ENCODE peak calls at places on chromosome 14, in eight cellular contexts. L is neural crest cell, O is GM12865, X is PC-9, Y is K562, Q is mucosa of descending colon, U is left ventricle myocardium inferior, M is endothelial cell. W is an unnamed sample.

GRCh38 chr14:21302013-21302857 is 22.4 kb downstream of the RPGRIP1 start:
- DNase-seq in L (no peak), O (peak; percentile 30), X (no peak), Y (no peak), Q (no peak), U (no peak), M (no peak), W (no peak)

GRCh38 chr14:79544671-79545070 is 666.6 kb downstream of the DIO2 start:
- DNase-seq in L (no peak), O (no peak), X (no peak), Y (no peak), Q (no peak), U (no peak), M (no peak), W (no peak)

GRCh38 chr14:53022593-53022992 is 71.7 kb upstream of the FERMT2 start:
- DNase-seq in L (no peak), O (no peak), X (no peak), Y (no peak), Q (no peak), U (no peak), M (no peak), W (no peak)

GRCh38 chr14:100727565-100728240 is 1.0 kb downstream of the DLK1 start:
- DNase-seq in L (no peak), O (no peak), X (no peak), Y (no peak), Q (no peak), U (no peak), M (no peak), W (no peak)

GRCh38 chr14:34199585-34199984 is 248.7 kb upstream of the EGLN3 start:
- DNase-seq in L (no peak), O (no peak), X (peak; percentile 17), Y (no peak), Q (no peak), U (no peak), M (no peak), W (no peak)

GRCh38 chr14:79516009-79516408 is 695.3 kb downstream of the DIO2 start:
- DNase-seq in L (no peak), O (no peak), X (no peak), Y (no peak), Q (no peak), U (no peak), M (no peak), W (no peak)

GRCh38 chr14:24329736-24330135 is 5.1 kb downstream of the ADCY4 start:
- DNase-seq in L (no peak), O (no peak), X (no peak), Y (no peak), Q (peak; percentile 84), U (no peak), M (no peak), W (no peak)

GRCh38 chr14:20440882-20441281 is 4.9 kb upstream of the KLHL33 start:
- DNase-seq in L (no peak), O (no peak), X (no peak), Y (no peak), Q (no peak), U (no peak), M (no peak), W (no peak)

GRCh38 chr14:100584056-100585031 is 2.9 kb downstream of the BEGAIN start:
- DNase-seq in L (no peak), O (no peak), X (no peak), Y (peak; percentile 64), Q (peak; percentile 13), U (peak; percentile 7), M (no peak), W (no peak)

GRCh38 chr14:105494606-105494929 is 3.5 kb downstream of the TEDC1 start:
- DNase-seq in L (no peak), O (no peak), X (no peak), Y (no peak), Q (no peak), U (no peak), M (no peak), W (no peak)

GRCh38 chr14:73725116-73726024 is 11.2 kb upstream of the PNMA1 start:
- DNase-seq in L (no peak), O (no peak), X (peak; percentile 33), Y (peak; percentile 85), Q (peak; percentile 50), U (no peak), M (no peak), W (no peak)

GRCh38 chr14:76965232-76965631 is 63.3 kb downstream of the IRF2BPL start:
- DNase-seq in L (no peak), O (no peak), X (no peak), Y (no peak), Q (no peak), U (no peak), M (no peak), W (no peak)

GRCh38 chr14:101927859-101928258 is 36.5 kb upstream of the DYNC1H1 start:
- DNase-seq in L (no peak), O (no peak), X (no peak), Y (peak; percentile 82), Q (peak; percentile 80), U (peak; percentile 91), M (no peak), W (no peak)

GRCh38 chr14:62213516-62213915 is 451.3 kb downstream of the SNAPC1 start:
- DNase-seq in L (no peak), O (peak; percentile 6), X (no peak), Y (no peak), Q (no peak), U (no peak), M (no peak), W (no peak)

GRCh38 chr14:74348735-74349463 is 628 bp downstream of the VRTN start:
- DNase-seq in L (no peak), O (no peak), X (no peak), Y (peak; percentile 26), Q (no peak), U (no peak), M (no peak), W (no peak)

GRCh38 chr14:90809530-90810312 is 6.5 kb downstream of the TTC7B start:
- DNase-seq in L (no peak), O (no peak), X (no peak), Y (no peak), Q (no peak), U (no peak), M (no peak), W (no peak)

GRCh38 chr14:82757775-82758174 is 1224.1 kb upstream of the SEL1L start:
- DNase-seq in L (no peak), O (no peak), X (no peak), Y (no peak), Q (no peak), U (no peak), M (no peak), W (no peak)

GRCh38 chr14:104294628-104294982 is 156.2 kb downstream of the KIF26A start:
- DNase-seq in L (no peak), O (no peak), X (no peak), Y (no peak), Q (peak; percentile 52), U (peak; percentile 4), M (no peak), W (no peak)

GRCh38 chr14:22939684-22940083 is 10.5 kb upstream of the PRMT5 start:
- DNase-seq in L (no peak), O (no peak), X (no peak), Y (no peak), Q (no peak), U (no peak), M (no peak), W (no peak)

GRCh38 chr14:57833304-57833703 is 32.6 kb downstream of the SLC35F4 start:
- DNase-seq in L (no peak), O (no peak), X (peak; percentile 28), Y (no peak), Q (no peak), U (no peak), M (no peak), W (peak; percentile 41)

GRCh38 chr14:92037989-92038388 is 1.9 kb downstream of the TRIP11 start:
- DNase-seq in L (no peak), O (no peak), X (no peak), Y (no peak), Q (no peak), U (no peak), M (no peak), W (no peak)

DNA sequence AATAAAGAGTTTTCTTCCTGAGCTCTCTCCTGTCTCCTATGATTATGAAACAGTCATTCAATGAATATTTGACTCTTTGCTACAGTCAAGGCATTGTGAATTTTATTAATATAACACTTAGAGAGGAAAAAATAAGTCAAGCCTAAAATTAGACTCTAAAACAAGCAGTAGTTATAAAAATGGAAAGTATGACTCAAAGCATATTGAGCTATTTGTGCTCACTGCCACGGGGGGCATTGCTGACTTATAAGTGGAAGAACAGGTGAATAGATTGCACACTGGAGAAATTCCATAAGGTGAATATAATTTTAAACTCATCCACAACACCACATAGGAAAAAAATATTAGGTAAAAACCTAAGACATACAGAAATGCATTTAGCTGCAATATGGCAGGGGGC is 87.7 kb upstream of the CCDC196 start:
- DNase-seq in L (no peak), O (peak; percentile 11), X (no peak), Y (no peak), Q (no peak), U (no peak), M (no peak), W (no peak)
- TF ChIP-seq CTCF in L (no peak), O (no peak), X (no peak), Y (no peak), Q (no peak), U (no peak), M (no peak), W (no peak)

GRCh38 chr14:28143340-28143739 is 623.2 kb upstream of the FOXG1 start:
- DNase-seq in L (peak; percentile 8), O (no peak), X (no peak), Y (no peak), Q (no peak), U (no peak), M (no peak), W (no peak)

GRCh38 chr14:28142400-28143015 is 624.1 kb upstream of the FOXG1 start:
- DNase-seq in L (no peak), O (no peak), X (no peak), Y (no peak), Q (no peak), U (no peak), M (no peak), W (peak; percentile 29)

DNA sequence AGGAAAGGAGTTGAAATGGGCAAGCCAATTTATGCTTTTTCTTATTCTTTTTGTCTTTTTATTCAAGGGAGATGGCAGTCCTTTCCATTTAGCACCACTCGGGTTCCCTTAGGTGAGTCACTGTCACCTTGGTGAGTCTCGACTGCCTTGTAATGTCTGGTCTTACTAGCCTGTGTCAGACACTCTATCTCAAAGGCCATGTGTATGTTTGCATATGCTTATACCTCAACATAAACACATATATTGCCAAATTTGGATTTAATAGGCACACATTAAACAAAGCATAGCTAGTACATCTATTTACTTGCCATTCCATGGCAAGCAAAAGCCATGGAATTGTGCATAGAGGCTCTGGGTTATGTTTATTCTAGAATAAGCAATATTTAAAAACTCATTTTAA is 624.9 kb upstream of the FOXG1 start:
- DNase-seq in L (no peak), O (no peak), X (no peak), Y (no peak), Q (no peak), U (no peak), M (no peak), W (no peak)
- TF ChIP-seq CTCF in L (no peak), O (no peak), X (no peak), Y (no peak), Q (no peak), U (no peak), M (no peak), W (no peak)

GRCh38 chr14:37197421-37198272 is at the start of gene MIPOL1:
- DNase-seq in L (peak; percentile 69), O (no peak), X (peak; percentile 86), Y (peak; percentile 86), Q (peak; percentile 80), U (peak; percentile 86), M (peak; percentile 77), W (peak; percentile 89)
- TF ChIP-seq CTCF in L (peak; percentile 37), O (no peak), X (no peak), Y (peak; percentile 66), Q (no peak), U (peak; percentile 47), M (no peak), W (peak; percentile 47)

GRCh38 chr14:67734675-67735074 is 33.0 kb downstream of the RDH12 start:
- DNase-seq in L (no peak), O (no peak), X (no peak), Y (no peak), Q (no peak), U (no peak), M (no peak), W (no peak)
- TF ChIP-seq CTCF in L (no peak), O (no peak), X (no peak), Y (no peak), Q (no peak), U (peak; percentile 16), M (no peak), W (peak; percentile 5)

W was measured in A549.